ENCODE peak calls at places on chromosomes 1 and 21, in eight cellular contexts. B is pancreas, F is HCT116, K is mesothelial cell of epicardium, H is nephron progenitor cell, T is brain microvascular endothelial cell, I is Peyer's patch, G is AG09319. W is an unnamed sample.

GRCh38 chr1:84913025-84913892 is 20.3 kb upstream of the LPAR3 start:
- DNase-seq in T (no peak), B (peak; percentile 72), I (no peak), G (no peak), K (no peak), H (no peak), F (no peak), W (no peak)

GRCh38 chr1:52523376-52523775 is 29.5 kb downstream of the TUT4 start:
- DNase-seq in I (no peak), F (no peak), B (no peak), G (no peak), T (peak; percentile 38), H (no peak), K (no peak), W (no peak)

GRCh38 chr21:31537872-31538576 is 121.5 kb upstream of the SOD1 start:
- DNase-seq in F (no peak), G (no peak), K (no peak), T (no peak), I (no peak), H (no peak), B (no peak), W (no peak)

GRCh38 chr1:90386899-90387334 is 330.2 kb downstream of the BARHL2 start:
- DNase-seq in G (no peak), B (no peak), T (no peak), H (no peak), F (no peak), K (no peak), I (no peak), W (no peak)

GRCh38 chr1:39902121-39902807 is 547 bp upstream of the MYCL start:
- DNase-seq in H (peak; percentile 73), K (peak; percentile 83), B (peak; percentile 83), T (no peak), I (peak; percentile 74), F (peak; percentile 70), G (no peak), W (peak; percentile 80)

GRCh38 chr1:230977781-230978490 is 725 bp downstream of the TTC13 start:
- DNase-seq in I (peak; percentile 31), H (no peak), G (no peak), B (peak; percentile 36), T (no peak), K (peak; percentile 56), F (peak; percentile 19), W (peak; percentile 69)

GRCh38 chr1:246176126-246177024 is 330.7 kb downstream of the SMYD3 start:
- DNase-seq in B (no peak), I (no peak), H (no peak), G (no peak), T (peak; percentile 22), F (no peak), K (no peak), W (no peak)

GRCh38 chr1:205849619-205850355 is at the start of gene PM20D1:
- DNase-seq in H (no peak), T (peak; percentile 54), F (no peak), B (peak; percentile 86), I (peak; percentile 93), K (no peak), G (peak; percentile 27), W (no peak)

GRCh38 chr1:55823521-55824296 is 608.5 kb upstream of the USP24 start:
- DNase-seq in F (no peak), G (no peak), K (no peak), H (no peak), B (no peak), T (peak; percentile 45), I (no peak), W (no peak)

GRCh38 chr1:27342778-27343638 is 1.2 kb downstream of the SYTL1 start:
- DNase-seq in F (no peak), G (no peak), I (peak; percentile 90), B (peak; percentile 75), K (no peak), T (no peak), H (peak; percentile 34), W (no peak)

GRCh38 chr1:176073524-176074157 is 133.4 kb downstream of the COP1 start:
- DNase-seq in F (peak; percentile 52), K (no peak), H (peak; percentile 52), B (no peak), T (peak; percentile 75), I (peak; percentile 30), G (peak; percentile 18), W (no peak)

GRCh38 chr21:45001134-45002095 is 61.6 kb downstream of the SLX9 start:
- DNase-seq in H (no peak), G (peak; percentile 59), B (no peak), T (no peak), K (no peak), I (no peak), F (no peak), W (no peak)

GRCh38 chr1:67889940-67890567 is 56.8 kb upstream of the GNG12 start:
- DNase-seq in I (no peak), B (no peak), H (no peak), F (peak; percentile 50), T (peak; percentile 95), K (no peak), G (peak; percentile 35), W (no peak)

GRCh38 chr1:195030793-195031192 is 1577.4 kb downstream of the KCNT2 start:
- DNase-seq in H (no peak), B (no peak), G (no peak), K (no peak), F (no peak), T (no peak), I (no peak), W (no peak)

GRCh38 chr1:218705911-218706893 is 361.1 kb downstream of the TGFB2 start:
- DNase-seq in T (peak; percentile 99), G (peak; percentile 52), H (no peak), F (peak; percentile 93), I (no peak), K (no peak), B (no peak), W (no peak)

GRCh38 chr1:84756455-84757082 is 66.3 kb upstream of the SSX2IP start:
- DNase-seq in K (no peak), I (no peak), H (no peak), F (no peak), B (no peak), G (no peak), T (no peak), W (no peak)

GRCh38 chr1:156629825-156630449 is 10.7 kb downstream of the HAPLN2 start:
- DNase-seq in T (no peak), B (no peak), H (no peak), I (no peak), K (no peak), G (no peak), F (no peak), W (no peak)

DNA sequence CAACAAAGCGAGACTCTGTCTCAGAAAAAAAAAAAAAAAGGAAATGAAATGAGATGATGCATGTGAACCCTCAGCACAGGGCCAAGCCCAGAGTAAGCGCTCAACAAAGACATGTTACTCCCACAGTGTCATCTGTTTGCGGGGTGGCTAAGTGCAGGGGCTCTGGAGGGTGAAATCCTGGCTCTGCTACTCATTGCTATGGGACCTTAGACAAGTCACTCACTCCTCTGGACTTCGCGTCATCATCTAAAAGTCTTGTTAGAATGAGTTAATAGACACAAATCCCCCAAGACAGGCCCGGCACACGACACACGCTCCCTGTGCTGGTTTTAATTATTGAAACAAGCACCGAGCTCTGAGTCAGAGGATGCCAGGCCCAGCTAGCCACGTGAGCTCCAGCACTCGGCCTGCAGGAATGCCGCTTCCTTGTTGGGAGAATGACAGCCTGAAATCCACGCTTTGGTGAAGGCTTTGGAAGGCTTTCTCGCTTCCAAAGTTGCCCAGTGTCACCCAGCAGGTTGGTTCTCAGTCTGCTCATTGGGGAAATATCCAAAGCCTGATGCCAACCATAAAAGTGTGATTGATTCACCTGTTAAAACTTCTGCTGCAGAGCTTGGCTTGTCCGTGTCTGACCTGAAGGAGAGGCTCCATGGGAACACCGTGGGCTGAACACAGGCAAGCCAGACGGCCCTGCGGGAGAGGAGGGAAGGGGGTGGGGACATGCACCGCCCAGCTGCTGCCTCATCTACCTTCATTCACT is 36.7 kb upstream of the TARDBP start:
- DNase-seq in K (no peak), G (peak; percentile 87), B (peak; percentile 43), F (no peak), I (no peak), T (peak; percentile 57), H (no peak), W (no peak)
- TF ChIP-seq CTCF in K (no peak), G (no peak), B (no peak), F (no peak), I (no peak), T (no peak), H (no peak), W (no peak)

DNA sequence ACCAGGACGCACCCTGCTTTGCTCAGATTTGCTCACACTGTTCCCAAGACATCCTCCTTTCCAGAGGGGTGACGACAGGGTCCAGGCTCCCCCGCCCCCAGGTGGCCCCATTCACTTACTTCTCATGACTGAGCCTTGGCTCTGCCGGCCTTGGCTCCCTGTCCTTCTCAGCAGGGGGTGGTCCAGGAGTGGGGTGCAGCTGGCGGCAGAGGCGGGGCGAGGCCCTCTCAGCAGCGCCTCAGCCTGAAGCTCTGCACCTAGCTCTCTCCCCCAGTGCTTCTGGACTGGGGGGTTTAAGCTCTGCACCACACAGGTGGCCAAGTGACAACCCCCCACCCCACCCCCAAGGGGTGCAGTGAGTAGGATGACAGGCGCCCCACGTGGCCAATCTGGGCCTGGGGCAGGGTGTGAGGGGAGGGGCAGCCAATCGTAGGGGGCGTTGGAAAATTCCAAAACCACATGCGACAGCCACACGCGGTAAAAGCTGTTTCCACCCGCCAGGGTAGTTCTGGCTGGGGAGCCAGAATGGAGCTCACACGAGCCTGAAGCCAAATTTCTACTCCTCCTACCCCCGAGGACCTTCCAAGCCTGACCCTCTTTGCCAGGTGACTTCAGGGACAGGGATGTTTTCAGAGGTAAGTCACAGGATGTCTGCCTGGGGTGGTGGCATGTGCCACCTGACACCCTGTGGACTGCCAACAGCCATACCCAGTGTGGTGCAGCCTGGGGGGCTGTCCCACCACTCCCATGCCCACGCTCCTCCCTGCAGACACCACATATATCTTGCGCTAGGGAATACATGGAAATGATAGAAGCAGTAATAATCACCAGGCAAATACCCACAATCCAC is 5.6 kb downstream of the RORC start:
- DNase-seq in H (no peak), B (no peak), T (no peak), F (no peak), G (no peak), I (no peak), K (no peak), W (no peak)
- TF ChIP-seq CTCF in H (no peak), B (no peak), T (no peak), F (no peak), G (no peak), I (no peak), K (no peak), W (no peak)

GRCh38 chr1:24112381-24113169 is 640 bp upstream of the MYOM3 start:
- DNase-seq in G (peak; percentile 23), H (peak; percentile 59), T (peak; percentile 70), F (peak; percentile 18), B (peak; percentile 66), K (peak; percentile 56), I (peak; percentile 23), W (no peak)
- TF ChIP-seq CTCF in G (peak; percentile 52), H (no peak), T (peak; percentile 80), F (peak; percentile 47), B (peak; percentile 18), K (no peak), I (peak; percentile 91), W (peak; percentile 40)

DNA sequence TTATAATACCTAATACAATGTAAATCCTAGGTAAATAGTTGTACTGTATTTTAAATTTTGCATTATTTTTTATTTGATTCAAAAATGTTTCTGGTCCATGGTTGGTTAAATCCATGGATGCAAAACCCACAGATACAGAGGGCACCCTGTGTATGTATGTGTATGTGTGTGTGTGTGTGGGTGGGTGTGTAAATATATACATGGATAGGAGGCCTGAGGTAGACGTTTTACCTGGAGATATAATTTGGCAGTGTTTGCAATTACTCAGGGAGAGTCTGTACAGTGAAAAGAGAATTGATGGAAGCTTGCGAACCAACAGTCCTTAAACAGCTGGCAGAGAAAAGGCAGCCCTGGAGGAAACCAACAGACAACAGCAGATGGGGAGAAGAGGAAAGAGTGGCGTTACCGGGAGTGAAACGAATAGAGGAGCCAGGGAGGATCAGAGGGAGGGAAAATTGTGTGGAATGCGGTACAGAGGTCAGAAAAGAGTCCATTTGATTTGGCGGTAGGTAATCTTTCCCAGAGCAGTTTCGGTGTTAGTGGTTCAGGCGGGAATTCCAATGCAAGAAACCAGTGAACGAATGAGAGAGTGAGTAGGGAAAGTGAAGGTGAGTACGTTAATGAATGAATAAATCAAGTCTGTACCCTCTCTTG is 47.9 kb upstream of the NBL1 start:
- DNase-seq in G (no peak), K (peak; percentile 50), F (no peak), B (no peak), T (no peak), H (no peak), I (no peak), W (no peak)
- TF ChIP-seq CTCF in G (no peak), K (no peak), F (no peak), B (no peak), T (no peak), H (no peak), I (no peak), W (no peak)